ENCODE peak calls at places on chromosomes 16 and 17, in five cellular contexts. A is A549, D is sigmoid colon, V is transverse colon, K is tibial nerve. R is an unnamed sample.

GRCh38 chr16:87789437-87790277 is 23.9 kb upstream of the KLHDC4 start:
- DNase-seq in A (peak; percentile 100), D (peak; percentile 84), V (no peak), K (no peak), R (no peak)

GRCh38 chr16:2154533-2155090 is 970 bp upstream of the TRAF7 start:
- DNase-seq in A (no peak), D (no peak), V (no peak), K (no peak), R (no peak)

GRCh38 chr17:69609495-69610315 is 195.2 kb downstream of the MAP2K6 start:
- DNase-seq in A (peak; percentile 33), D (no peak), V (no peak), K (no peak), R (no peak)

GRCh38 chr16:181668-182021 is 1.4 kb downstream of the HBQ1 start:
- DNase-seq in A (peak; percentile 49), D (no peak), V (no peak), K (no peak), R (no peak)

GRCh38 chr17:6706499-6706898 is 6.7 kb downstream of the SLC13A5 start:
- DNase-seq in A (no peak), D (peak; percentile 50), V (no peak), K (no peak), R (no peak)

GRCh38 chr16:11515540-11516430 is 70.9 kb downstream of the LITAF start:
- DNase-seq in A (no peak), D (no peak), V (no peak), K (no peak), R (no peak)

GRCh38 chr16:11104168-11105037 is 151.6 kb downstream of the SOCS1 start:
- DNase-seq in A (no peak), D (no peak), V (no peak), K (no peak), R (no peak)

GRCh38 chr17:34853916-34854315 is 107.3 kb downstream of the CCT6B start:
- DNase-seq in A (no peak), D (no peak), V (no peak), K (no peak), R (no peak)

GRCh38 chr16:8730335-8730915 is 56.0 kb downstream of the ABAT start:
- DNase-seq in A (no peak), D (peak; percentile 37), V (no peak), K (no peak), R (no peak)

GRCh38 chr17:31595076-31595475 is 203.6 kb downstream of the RAB11FIP4 start:
- DNase-seq in A (no peak), D (no peak), V (no peak), K (no peak), R (peak; percentile 52)

GRCh38 chr16:732936-733335 is 6.0 kb downstream of the HAGHL start:
- DNase-seq in A (peak; percentile 53), D (no peak), V (no peak), K (no peak), R (no peak)

GRCh38 chr16:64983983-64984382 is 137.9 kb downstream of the CDH11 start:
- DNase-seq in A (peak; percentile 40), D (no peak), V (no peak), K (peak; percentile 7), R (no peak)

GRCh38 chr16:84446086-84446485 is 58.4 kb downstream of the MEAK7 start:
- DNase-seq in A (no peak), D (no peak), V (no peak), K (no peak), R (no peak)

GRCh38 chr17:65088621-65089385 is 32.3 kb upstream of the GNA13 start:
- DNase-seq in A (no peak), D (no peak), V (no peak), K (no peak), R (no peak)

GRCh38 chr17:10631048-10631700 is 25.9 kb downstream of the MYH3 start:
- DNase-seq in A (peak; percentile 44), D (no peak), V (peak; percentile 19), K (no peak), R (no peak)

GRCh38 chr16:11249233-11250061 is 6.6 kb downstream of the SOCS1 start:
- DNase-seq in A (no peak), D (no peak), V (no peak), K (no peak), R (no peak)

GRCh38 chr17:40344321-40345160 is 20.0 kb downstream of the GJD3 start:
- DNase-seq in A (no peak), D (no peak), V (peak; percentile 26), K (no peak), R (no peak)

GRCh38 chr17:68456529-68457167 is 648 bp downstream of the WIPI1 start:
- DNase-seq in A (peak; percentile 84), D (peak; percentile 92), V (peak; percentile 82), K (peak; percentile 82), R (peak; percentile 90)

GRCh38 chr17:49970498-49970897 is 1.5 kb downstream of the DLX4 start:
- DNase-seq in A (no peak), D (no peak), V (no peak), K (no peak), R (no peak)

GRCh38 chr17:78671607-78672404 is 94.6 kb upstream of the DNAH17 start:
- DNase-seq in A (no peak), D (no peak), V (no peak), K (no peak), R (peak; percentile 4)

GRCh38 chr16:2086812-2087425 is 39.1 kb downstream of the TSC2 start:
- DNase-seq in A (no peak), D (no peak), V (no peak), K (no peak), R (no peak)

GRCh38 chr17:74354561-74354960 is 7.1 kb downstream of the BTBD17 start:
- DNase-seq in A (no peak), D (no peak), V (no peak), K (no peak), R (no peak)

GRCh38 chr16:586047-586644 is 3.7 kb upstream of the RAB40C start:
- DNase-seq in A (no peak), D (no peak), V (no peak), K (no peak), R (no peak)

GRCh38 chr17:41483531-41483930 is 2.6 kb upstream of the KRT35 start:
- DNase-seq in A (no peak), D (no peak), V (no peak), K (no peak), R (no peak)

GRCh38 chr17:48995332-48995870 is 1.8 kb upstream of the IGF2BP1 start:
- DNase-seq in A (peak; percentile 83), D (no peak), V (no peak), K (no peak), R (no peak)

GRCh38 chr17:5422505-5422904 is 2.5 kb downstream of the RPAIN start:
- DNase-seq in A (peak; percentile 58), D (no peak), V (no peak), K (no peak), R (no peak)

GRCh38 chr17:69506489-69506888 is 92.0 kb downstream of the MAP2K6 start:
- DNase-seq in A (peak; percentile 56), D (no peak), V (no peak), K (no peak), R (no peak)

GRCh38 chr17:76969598-76970172 is 101.5 kb downstream of the MGAT5B start:
- DNase-seq in A (no peak), D (no peak), V (no peak), K (no peak), R (no peak)

GRCh38 chr17:44777394-44778348 is 18.9 kb downstream of the ADAM11 start:
- DNase-seq in A (no peak), D (no peak), V (no peak), K (no peak), R (no peak)

GRCh38 chr17:47687748-47688147 is 6.2 kb upstream of the TBKBP1 start:
- DNase-seq in A (no peak), D (no peak), V (no peak), K (no peak), R (no peak)

GRCh38 chr16:19522369-19523159 is 666 bp upstream of the GDE1 start:
- DNase-seq in A (no peak), D (no peak), V (no peak), K (no peak), R (no peak)

GRCh38 chr16:27235055-27235937 is 32.0 kb downstream of the KDM8 start:
- DNase-seq in A (peak; percentile 68), D (peak; percentile 95), V (peak; percentile 92), K (peak; percentile 88), R (peak; percentile 94)

GRCh38 chr17:77264617-77265230 is 124.0 kb downstream of the SEC14L1 start:
- DNase-seq in A (no peak), D (no peak), V (no peak), K (no peak), R (no peak)

GRCh38 chr17:8223356-8224063 is 13.1 kb upstream of the AURKB start:
- DNase-seq in A (peak; percentile 81), D (peak; percentile 85), V (peak; percentile 74), K (peak; percentile 59), R (peak; percentile 87)

GRCh38 chr17:8222380-8222629 is 11.9 kb upstream of the AURKB start:
- DNase-seq in A (no peak), D (no peak), V (no peak), K (no peak), R (no peak)

GRCh38 chr17:8221663-8222379 is 11.4 kb upstream of the AURKB start:
- DNase-seq in A (peak; percentile 95), D (peak; percentile 92), V (peak; percentile 90), K (peak; percentile 100), R (peak; percentile 89)

GRCh38 chr17:8222630-8223355 is 12.4 kb upstream of the AURKB start:
- DNase-seq in A (peak; percentile 98), D (peak; percentile 98), V (peak; percentile 94), K (peak; percentile 95), R (peak; percentile 98)

GRCh38 chr17:8220783-8221662 is 10.6 kb upstream of the AURKB start:
- DNase-seq in A (peak; percentile 97), D (peak; percentile 96), V (peak; percentile 94), K (peak; percentile 99), R (peak; percentile 92)
- TF ChIP-seq EP300 in A (no peak), D (no peak), V (no peak), K (peak; percentile 81), R (no peak)

GRCh38 chr16:52350031-52350430 is 196.9 kb downstream of the TOX3 start:
- DNase-seq in A (no peak), D (no peak), V (no peak), K (no peak), R (no peak)

GRCh38 chr16:52357711-52358110 is 189.2 kb downstream of the TOX3 start:
- DNase-seq in A (no peak), D (no peak), V (no peak), K (no peak), R (no peak)

DNA sequence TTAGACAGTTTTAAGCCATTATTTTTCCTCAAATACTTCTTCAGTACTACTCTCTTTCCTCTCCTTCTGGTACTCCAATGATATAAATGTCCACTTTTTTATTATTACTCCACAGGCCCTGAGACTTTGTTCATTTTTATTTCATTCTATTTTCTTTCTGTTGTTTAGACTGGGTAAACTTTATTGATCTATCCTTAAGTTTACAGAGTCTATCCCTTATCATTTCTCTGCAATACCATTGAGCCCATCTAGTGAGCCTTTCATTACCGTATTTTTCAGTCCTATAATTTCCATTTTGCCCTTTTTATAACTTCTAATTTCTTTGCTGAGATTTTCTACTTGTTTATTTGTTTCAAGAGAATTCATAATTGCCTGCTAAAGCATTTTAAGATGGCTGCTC is 193.7 kb downstream of the TOX3 start:
- DNase-seq in A (no peak), D (no peak), V (no peak), K (no peak), R (no peak)
- H3K27ac ChIP-seq in A (no peak overlapping the region), D (no peak overlapping the region), V (no peak overlapping the region), K (no peak overlapping the region), R (no peak overlapping the region)

GRCh38 chr17:57609125-57609877 is 135.8 kb downstream of the CCDC182 start:
- DNase-seq in A (no peak), D (no peak), V (no peak), K (no peak), R (peak; percentile 77)
- TF ChIP-seq EP300 in A (no peak), D (no peak), V (no peak), K (no peak), R (no peak)

GRCh38 chr17:1386265-1386664 is 13.8 kb downstream of the YWHAE start:
- DNase-seq in A (no peak), D (no peak), V (no peak), K (no peak), R (no peak)
- H3K27ac ChIP-seq in A (no peak overlapping the region), D (peak overlapping the region; percentile 36), V (no peak overlapping the region), K (no peak overlapping the region), R (no peak overlapping the region)

R was measured in suprapubic skin.